ENCODE peak calls at places on chromosomes 3 and 15, in nine cellular contexts. J is endodermal cell, U is T-helper 9 cell, T is amniotic stem cell, E is fibroblast of mammary gland, K is uterus, I is pons, L is neural crest cell, S is cardiac muscle cell. Q is an unnamed sample.

GRCh38 chr15:82530606-82531379 is 9.5 kb downstream of the RPS17 start:
- DNase-seq in J (peak), E (peak), S (peak), K (peak), L (peak), U (peak), I (peak), T (no peak), Q (peak)

GRCh38 chr3:122318620-122319019 is 6.4 kb upstream of the CSTA start:
- DNase-seq in L (no peak), K (no peak), T (no peak), U (no peak), J (no peak), S (no peak), I (no peak), E (no peak), Q (no peak)

GRCh38 chr3:150407818-150408231 is 273 bp upstream of the TSC22D2 start:
- DNase-seq in L (no peak), U (peak), I (peak), K (peak), J (no peak), T (peak), S (peak), E (no peak), Q (no peak)

GRCh38 chr3:169914321-169914720 is 2.9 kb downstream of the SAMD7 start:
- DNase-seq in S (peak), I (no peak), E (peak), U (no peak), K (no peak), T (peak), L (no peak), J (no peak), Q (no peak)

GRCh38 chr3:195100903-195101591 is 169.9 kb downstream of the XXYLT1 start:
- DNase-seq in L (no peak), J (no peak), K (no peak), E (no peak), S (peak), T (no peak), U (no peak), I (peak), Q (no peak)

GRCh38 chr15:71043373-71043772 is 71.9 kb upstream of the THSD4 start:
- DNase-seq in U (no peak), L (no peak), K (peak), T (no peak), J (no peak), E (peak), I (no peak), S (no peak), Q (no peak)

GRCh38 chr15:37095197-37095992 is 5.0 kb downstream of the MEIS2 start:
- DNase-seq in K (peak), L (no peak), S (no peak), U (no peak), J (peak), I (no peak), T (no peak), E (no peak), Q (no peak)

GRCh38 chr15:63234479-63234878 is 42.9 kb upstream of the APH1B start:
- DNase-seq in T (no peak), E (peak), L (no peak), I (peak), K (peak), S (peak), U (no peak), J (no peak), Q (no peak)

GRCh38 chr3:47542614-47543173 is 29.2 kb upstream of the ELP6 start:
- DNase-seq in L (no peak), J (no peak), E (peak), I (peak), U (no peak), K (peak), T (no peak), S (peak), Q (peak)

GRCh38 chr3:128079823-128080222 is 27.6 kb downstream of the SEC61A1 start:
- DNase-seq in T (no peak), S (no peak), J (peak), I (no peak), K (no peak), L (no peak), U (no peak), E (no peak), Q (no peak)

GRCh38 chr15:34679326-34679725 is 75.5 kb downstream of the GJD2 start:
- DNase-seq in U (no peak), S (no peak), K (no peak), E (peak), T (no peak), J (no peak), L (no peak), I (no peak), Q (no peak)

GRCh38 chr3:114528517-114528916 is 234.7 kb downstream of the TIGIT start:
- DNase-seq in E (no peak), U (no peak), S (no peak), J (no peak), T (no peak), I (no peak), K (no peak), L (no peak), Q (no peak)

GRCh38 chr3:187997490-187997889 is 156.5 kb upstream of the LPP start:
- DNase-seq in J (no peak), L (no peak), T (no peak), I (no peak), E (peak), S (no peak), U (no peak), K (no peak), Q (peak)

GRCh38 chr3:177109688-177110087 is 87.6 kb downstream of the TBL1XR1 start:
- DNase-seq in T (no peak), S (no peak), U (no peak), I (no peak), E (no peak), K (no peak), L (no peak), J (no peak), Q (no peak)

GRCh38 chr3:185739264-185739701 is 85.6 kb downstream of the IGF2BP2 start:
- DNase-seq in T (no peak), I (no peak), J (peak), U (no peak), S (no peak), E (no peak), L (no peak), K (no peak), Q (peak)

GRCh38 chr3:24566927-24567326 is 72.3 kb upstream of the THRB start:
- DNase-seq in L (no peak), T (no peak), U (no peak), E (no peak), K (no peak), I (no peak), J (peak), S (no peak), Q (no peak)

GRCh38 chr3:122982202-122983185 is 45.1 kb downstream of the SEMA5B start:
- DNase-seq in U (no peak), K (no peak), J (peak), S (no peak), E (no peak), T (no peak), L (no peak), I (peak), Q (peak)

GRCh38 chr3:126344380-126345041 is 12.7 kb downstream of the KLF15 start:
- DNase-seq in I (no peak), E (no peak), T (no peak), S (no peak), U (no peak), K (peak), J (peak), L (no peak), Q (no peak)

GRCh38 chr15:39454189-39454986 is 126.5 kb upstream of the THBS1 start:
- DNase-seq in U (no peak), T (no peak), K (no peak), E (peak), I (no peak), S (peak), J (no peak), L (no peak), Q (no peak)

GRCh38 chr15:35477853-35478252 is 68.1 kb downstream of the DPH6 start:
- DNase-seq in K (no peak), E (no peak), J (no peak), I (no peak), T (no peak), U (no peak), L (no peak), S (no peak), Q (peak)

GRCh38 chr3:30658328-30659052 is 52.1 kb downstream of the TGFBR2 start:
- DNase-seq in U (peak), E (peak), T (no peak), I (peak), K (no peak), L (no peak), J (no peak), S (peak), Q (no peak)

GRCh38 chr15:63487076-63487757 is 17.2 kb upstream of the USP3 start:
- DNase-seq in E (peak), U (peak), I (peak), S (peak), K (peak), J (peak), T (peak), L (peak), Q (peak)

GRCh38 chr3:10594915-10595314 is 89.5 kb upstream of the ATP2B2 start:
- DNase-seq in S (peak), K (no peak), E (peak), T (no peak), L (peak), J (peak), I (no peak), U (peak), Q (no peak)

GRCh38 chr3:54713455-54713854 is 214.4 kb downstream of the LRTM1 start:
- DNase-seq in I (peak), U (no peak), E (no peak), S (peak), J (no peak), K (no peak), T (no peak), L (no peak), Q (no peak)

GRCh38 chr15:71921191-71921590 is 110.8 kb downstream of the NR2E3 start:
- DNase-seq in J (no peak), E (peak), S (no peak), L (no peak), K (no peak), I (no peak), U (no peak), T (no peak), Q (no peak)

GRCh38 chr3:81958967-81959625 is 197.7 kb upstream of the GBE1 start:
- DNase-seq in I (no peak), L (no peak), J (no peak), U (no peak), K (no peak), E (peak), S (peak), T (no peak), Q (no peak)

GRCh38 chr3:48402907-48403306 is 27.0 kb downstream of the PLXNB1 start:
- DNase-seq in K (peak), L (no peak), T (no peak), I (no peak), S (no peak), E (no peak), J (no peak), U (no peak), Q (no peak)

GRCh38 chr15:95603802-95604201 is 726.7 kb upstream of the NR2F2 start:
- DNase-seq in S (peak), T (no peak), J (no peak), E (peak), K (no peak), U (no peak), L (no peak), I (no peak), Q (no peak)

GRCh38 chr15:68797589-68798377 is 22.9 kb downstream of the ANP32A start:
- DNase-seq in U (no peak), S (no peak), T (no peak), J (no peak), E (no peak), L (no peak), K (no peak), I (peak), Q (no peak)

GRCh38 chr3:133476971-133477375 is 77.1 kb downstream of the BFSP2 start:
- DNase-seq in J (no peak), S (no peak), T (no peak), L (no peak), E (no peak), U (no peak), K (no peak), I (no peak), Q (peak)

GRCh38 chr3:40624189-40624754 is 99.5 kb downstream of the ZNF621 start:
- DNase-seq in K (no peak), U (no peak), T (no peak), L (no peak), J (no peak), I (no peak), S (no peak), E (no peak), Q (no peak)

GRCh38 chr3:140467916-140468315 is 209.9 kb upstream of the TRIM42 start:
- DNase-seq in J (no peak), K (no peak), E (peak), S (no peak), U (no peak), L (no peak), T (no peak), I (no peak), Q (no peak)

GRCh38 chr3:58072046-58072445 is 63.8 kb downstream of the FLNB start:
- DNase-seq in T (no peak), L (no peak), E (peak), U (no peak), K (no peak), S (no peak), I (no peak), J (no peak), Q (no peak)

GRCh38 chr3:193714523-193715137 is 121.6 kb downstream of the OPA1 start:
- DNase-seq in J (no peak), L (no peak), I (no peak), K (no peak), T (no peak), S (no peak), E (no peak), U (no peak), Q (no peak)

GRCh38 chr3:70832811-70833509 is 520.5 kb upstream of the MDFIC2 start:
- DNase-seq in I (no peak), K (no peak), J (no peak), T (no peak), U (no peak), E (peak), L (no peak), S (peak), Q (no peak)

Q was measured in cerebellar cortex.